ENCODE peak calls at places on chromosomes 3 and 15, in four cellular contexts. Z, R, F and U are unnamed samples.
A peak's percentile ranks its signal among the peaks of the same experiment; 100 is the strongest.

GRCh38 chr3:60064210-60065178 is 1014.7 kb upstream of the CFAP20DC start:
- DNase-seq in R (peak; percentile 61), Z (no peak), F (no peak), U (no peak)

GRCh38 chr3:123344175-123344908 is 104.5 kb downstream of the ADCY5 start:
- DNase-seq in R (peak; percentile 74), F (no peak), Z (no peak), U (no peak)

GRCh38 chr3:141083831-141084624 is 32.9 kb downstream of the SPSB4 start:
- DNase-seq in R (no peak), F (no peak), Z (no peak), U (no peak)

GRCh38 chr3:107242579-107242978 is 134.7 kb upstream of the CCDC54 start:
- DNase-seq in R (no peak), F (no peak), Z (no peak), U (no peak)

GRCh38 chr15:99416191-99417188 is 149.3 kb upstream of the MEF2A start:
- DNase-seq in F (no peak), R (no peak), Z (no peak), U (no peak)

GRCh38 chr3:195064300-195064931 is 206.5 kb downstream of the XXYLT1 start:
- DNase-seq in F (no peak), R (peak; percentile 51), Z (no peak), U (no peak)

GRCh38 chr3:184770541-184770940 is 41.4 kb upstream of the VPS8 start:
- DNase-seq in F (no peak), R (no peak), Z (no peak), U (no peak)

GRCh38 chr15:66634540-66634939 is 67.5 kb upstream of the SMAD6 start:
- DNase-seq in R (no peak), F (no peak), Z (no peak), U (no peak)

GRCh38 chr15:40250771-40251454 is 12.1 kb downstream of the PAK6 start:
- DNase-seq in F (no peak), Z (no peak), R (no peak), U (no peak)

GRCh38 chr15:77611767-77612166 is 20.9 kb downstream of the LINGO1 start:
- DNase-seq in R (no peak), F (no peak), Z (no peak), U (no peak)

GRCh38 chr15:70853855-70854668 is at the start of gene LARP6:
- DNase-seq in Z (no peak), R (peak; percentile 36), F (peak; percentile 78), U (no peak)

GRCh38 chr15:78265752-78266224 is 1.4 kb downstream of the DNAJA4 start:
- DNase-seq in F (peak; percentile 29), Z (no peak), R (peak; percentile 76), U (no peak)

DNA sequence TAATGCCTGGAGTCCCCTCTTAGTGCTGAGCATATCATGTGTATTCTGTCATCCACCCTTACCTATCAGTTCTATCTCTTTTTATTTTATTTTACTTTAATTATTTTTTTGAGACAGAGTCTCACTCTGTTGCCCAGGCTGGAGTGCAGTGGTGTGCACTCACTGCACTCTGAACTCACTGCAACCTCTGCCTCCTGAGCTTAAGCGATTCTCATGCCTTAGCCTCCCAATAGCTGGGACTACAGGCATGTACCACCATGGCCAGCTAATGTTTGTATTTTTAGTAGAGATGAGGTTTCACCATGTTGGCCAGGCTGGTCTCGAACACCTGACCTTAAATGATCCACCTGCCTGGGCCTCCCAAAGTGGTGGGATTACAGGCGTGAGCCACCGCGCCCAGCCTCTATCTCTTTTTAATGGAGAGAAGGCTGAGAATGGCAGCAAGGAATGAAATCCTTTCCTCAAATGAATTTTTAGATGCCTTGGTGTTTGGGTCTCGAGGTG is 11.4 kb downstream of the SACM1L start:
- DNase-seq in R (no peak), F (no peak), Z (no peak), U (no peak)
- H3K4me1 ChIP-seq in R (no peaks in the 10 kb centered on the region), F (no peaks in the 10 kb centered on the region), Z (peaks cover 2% of the 10 kb centered on the region), U (peaks cover 2% of the 10 kb centered on the region)

GRCh38 chr3:156552973-156553372 is 1.9 kb downstream of the SSR3 start:
- DNase-seq in Z (no peak), R (no peak), F (no peak), U (no peak)
- H3K4me1 ChIP-seq in Z (no peaks in the 10 kb centered on the region), R (peaks cover 13% of the 10 kb centered on the region), F (peaks cover 34% of the 10 kb centered on the region), U (no peaks in the 10 kb centered on the region)

GRCh38 chr3:53161820-53162671 is 1.0 kb downstream of the PRKCD start:
- DNase-seq in F (peak; percentile 52), Z (peak; percentile 61), R (peak; percentile 20), U (peak; percentile 43)

GRCh38 chr3:53162672-53163458 is 1.9 kb downstream of the PRKCD start:
- DNase-seq in F (no peak), R (no peak), Z (peak; percentile 77), U (peak; percentile 67)

GRCh38 chr3:53161345-53161819 is 373 bp downstream of the PRKCD start:
- DNase-seq in Z (no peak), F (peak; percentile 51), R (no peak), U (no peak)

GRCh38 chr3:53164911-53165310 is 3.9 kb downstream of the PRKCD start:
- DNase-seq in R (no peak), F (no peak), Z (no peak), U (no peak)

DNA sequence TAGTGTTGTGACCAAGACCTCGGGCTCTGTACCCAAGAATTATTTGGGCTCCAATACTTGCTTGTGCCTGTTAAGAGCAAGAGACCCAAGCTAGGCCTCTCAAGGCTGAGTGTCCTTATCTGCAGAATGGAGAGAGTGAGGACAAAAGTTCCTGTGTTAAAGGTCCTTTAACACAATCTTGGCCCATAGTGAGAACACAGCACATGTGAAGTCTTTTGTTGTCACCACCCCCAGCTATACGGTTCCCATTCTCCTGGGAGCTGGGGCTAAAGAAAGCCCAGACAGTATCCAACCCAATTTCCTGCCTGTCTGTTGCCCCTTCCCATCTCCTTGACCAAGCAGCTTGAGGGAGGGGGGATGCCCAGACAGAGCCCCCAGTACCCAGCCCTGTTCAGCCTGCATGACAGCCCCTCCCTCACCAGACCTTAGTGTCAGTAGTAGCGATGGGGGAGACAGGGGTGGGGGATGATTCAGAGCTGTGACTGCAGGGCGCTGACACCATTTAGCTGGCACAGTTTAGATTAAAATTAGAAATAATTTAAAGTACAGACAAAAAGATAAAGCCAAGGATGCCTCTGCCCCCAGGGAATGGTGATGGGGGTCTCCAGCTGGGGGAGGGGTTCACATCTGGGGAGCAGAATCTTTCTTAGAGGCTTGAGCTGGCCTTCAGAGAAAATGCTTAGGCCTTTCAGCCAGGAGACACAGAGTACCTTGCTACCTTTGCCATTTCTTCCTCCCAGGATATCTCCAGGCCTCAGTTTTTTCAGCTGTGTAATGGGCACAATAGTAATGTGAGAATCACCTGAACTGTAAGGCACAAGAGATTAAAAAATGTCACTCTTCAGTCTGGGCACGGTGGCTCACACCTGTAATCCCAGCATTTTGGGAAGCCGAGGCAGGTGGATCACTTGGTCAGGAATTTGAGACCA is 2.7 kb downstream of the PRKCD start:
- DNase-seq in R (no peak), Z (no peak), F (no peak), U (no peak)
- H3K4me1 ChIP-seq in R (peaks cover 29% of the 10 kb centered on the region), Z (peaks cover 32% of the 10 kb centered on the region), F (peaks cover 16% of the 10 kb centered on the region), U (peaks cover 14% of the 10 kb centered on the region)

GRCh38 chr15:25477816-25478215 is 39.0 kb upstream of the UBE3A start:
- DNase-seq in F (no peak), R (no peak), Z (no peak), U (no peak)
- H3K4me1 ChIP-seq in F (no peaks in the 10 kb centered on the region), R (no peaks in the 10 kb centered on the region), Z (no peaks in the 10 kb centered on the region), U (no peaks in the 10 kb centered on the region)

GRCh38 chr15:31307270-31308184 is 19.1 kb upstream of the KLF13 start:
- DNase-seq in Z (no peak), F (peak; percentile 13), R (no peak), U (no peak)
- H3K4me1 ChIP-seq in Z (no peaks in the 10 kb centered on the region), F (no peaks in the 10 kb centered on the region), R (no peaks in the 10 kb centered on the region), U (no peaks in the 10 kb centered on the region)

GRCh38 chr3:8499181-8499611 is 2.4 kb upstream of the LMCD1 start:
- DNase-seq in Z (no peak), F (no peak), R (no peak), U (no peak)
- H3K4me1 ChIP-seq in Z (no peaks in the 10 kb centered on the region), F (peaks cover 11% of the 10 kb centered on the region), R (peaks cover 15% of the 10 kb centered on the region), U (no peaks in the 10 kb centered on the region)

DNA sequence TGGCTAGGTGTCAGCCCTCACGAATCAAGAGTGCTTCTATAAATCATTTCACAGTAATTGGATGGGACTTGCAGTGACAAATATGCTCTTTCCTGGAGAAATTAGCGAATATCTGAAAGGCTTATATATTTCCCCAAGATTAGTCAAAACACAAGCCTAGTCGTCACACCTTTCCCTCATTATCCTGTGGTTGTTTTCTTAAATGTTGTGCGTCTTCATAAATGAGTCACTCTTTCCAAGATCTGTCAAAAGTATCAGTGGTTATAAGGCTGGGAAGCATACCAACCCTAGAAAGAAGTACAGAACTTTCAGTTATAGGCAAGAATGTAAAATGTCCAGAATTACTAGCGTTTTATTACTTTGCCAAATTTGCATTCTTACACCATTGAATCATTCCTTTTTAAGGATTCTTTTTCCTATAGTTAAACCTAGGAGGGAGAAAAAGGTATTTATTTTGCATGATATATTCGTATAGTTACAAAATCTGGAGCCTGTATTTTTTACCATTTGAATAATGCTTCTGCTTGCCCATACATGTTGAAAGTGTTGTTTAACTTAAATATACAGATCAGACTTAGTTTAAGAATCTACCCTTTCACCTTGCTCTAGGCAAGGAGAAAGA is 33.6 kb downstream of the TMEM212 start:
- DNase-seq in Z (no peak), F (no peak), R (peak; percentile 94), U (no peak)
- H3K4me1 ChIP-seq in Z (no peaks in the 10 kb centered on the region), F (peaks cover 7% of the 10 kb centered on the region), R (peaks cover 34% of the 10 kb centered on the region), U (peaks cover 10% of the 10 kb centered on the region)

GRCh38 chr3:12967751-12968209 is 105.4 kb downstream of the IQSEC1 start:
- DNase-seq in R (peak; percentile 83), Z (peak; percentile 90), F (peak; percentile 93), U (peak; percentile 87)
- H3K4me1 ChIP-seq in R (peaks cover 22% of the 10 kb centered on the region), Z (peaks cover 18% of the 10 kb centered on the region), F (peaks cover 64% of the 10 kb centered on the region), U (peaks cover 5% of the 10 kb centered on the region)

GRCh38 chr3:64187065-64187959 is 38.0 kb downstream of the PRICKLE2 start:
- DNase-seq in R (peak; percentile 99), F (peak; percentile 76), Z (no peak), U (no peak)
- H3K4me1 ChIP-seq in R (peaks cover 32% of the 10 kb centered on the region), F (peaks cover 35% of the 10 kb centered on the region), Z (no peaks in the 10 kb centered on the region), U (no peaks in the 10 kb centered on the region)